ENCODE peak calls at places on chromosomes 3 and 15, in five cellular contexts. One of them, this sample, is unnamed.

GRCh38 chr3:126300761-126301481 is 56.3 kb downstream of the KLF15 start:
- DNase-seq in H9: peak; percentile 24
- DNase-seq in skeletal muscle cell: no peak
- DNase-seq in tibial artery: peak; percentile 85
- DNase-seq in naive thymus-derived CD8-positive, alpha-beta T cell: no peak
- DNase-seq in this sample: peak; percentile 45

GRCh38 chr3:29922990-29923746 is 642.3 kb downstream of the RBMS3 start:
- DNase-seq in H9: no peak
- DNase-seq in skeletal muscle cell: peak; percentile 83
- DNase-seq in tibial artery: no peak
- DNase-seq in naive thymus-derived CD8-positive, alpha-beta T cell: no peak
- DNase-seq in this sample: peak; percentile 88

GRCh38 chr3:192481638-192482037 is 245.7 kb downstream of the FGF12 start:
- DNase-seq in H9: no peak
- DNase-seq in skeletal muscle cell: peak; percentile 81
- DNase-seq in tibial artery: no peak
- DNase-seq in naive thymus-derived CD8-positive, alpha-beta T cell: no peak
- DNase-seq in this sample: no peak

GRCh38 chr3:85821130-85821756 is 862.5 kb downstream of the CADM2 start:
- DNase-seq in H9: peak; percentile 49
- DNase-seq in skeletal muscle cell: no peak
- DNase-seq in tibial artery: no peak
- DNase-seq in naive thymus-derived CD8-positive, alpha-beta T cell: no peak
- DNase-seq in this sample: peak; percentile 64

GRCh38 chr3:27802425-27802824 is 80.3 kb upstream of the EOMES start:
- DNase-seq in H9: no peak
- DNase-seq in skeletal muscle cell: no peak
- DNase-seq in tibial artery: no peak
- DNase-seq in naive thymus-derived CD8-positive, alpha-beta T cell: no peak
- DNase-seq in this sample: no peak

GRCh38 chr15:68629519-68630204 is 50.9 kb downstream of the CORO2B start:
- DNase-seq in H9: no peak
- DNase-seq in skeletal muscle cell: no peak
- DNase-seq in tibial artery: no peak
- DNase-seq in naive thymus-derived CD8-positive, alpha-beta T cell: no peak
- DNase-seq in this sample: no peak

GRCh38 chr3:185989511-185989910 is 51.7 kb upstream of the TRA2B start:
- DNase-seq in H9: no peak
- DNase-seq in skeletal muscle cell: no peak
- DNase-seq in tibial artery: no peak
- DNase-seq in naive thymus-derived CD8-positive, alpha-beta T cell: no peak
- DNase-seq in this sample: peak; percentile 54

GRCh38 chr3:184674626-184675025 is 37.2 kb downstream of the MAGEF1 start:
- DNase-seq in H9: no peak
- DNase-seq in skeletal muscle cell: no peak
- DNase-seq in tibial artery: no peak
- DNase-seq in naive thymus-derived CD8-positive, alpha-beta T cell: no peak
- DNase-seq in this sample: peak; percentile 53

GRCh38 chr3:38136272-38136806 is 588 bp downstream of the ACAA1 start:
- DNase-seq in H9: no peak
- DNase-seq in skeletal muscle cell: no peak
- DNase-seq in tibial artery: no peak
- DNase-seq in naive thymus-derived CD8-positive, alpha-beta T cell: peak; percentile 56
- DNase-seq in this sample: peak; percentile 67

GRCh38 chr3:52290596-52291507 is 3.2 kb downstream of the GLYCTK start:
- DNase-seq in H9: no peak
- DNase-seq in skeletal muscle cell: no peak
- DNase-seq in tibial artery: peak; percentile 56
- DNase-seq in naive thymus-derived CD8-positive, alpha-beta T cell: no peak
- DNase-seq in this sample: peak; percentile 35

GRCh38 chr3:29555590-29555989 is 274.7 kb downstream of the RBMS3 start:
- DNase-seq in H9: no peak
- DNase-seq in skeletal muscle cell: peak; percentile 12
- DNase-seq in tibial artery: no peak
- DNase-seq in naive thymus-derived CD8-positive, alpha-beta T cell: no peak
- DNase-seq in this sample: no peak

GRCh38 chr15:61530769-61531168 is 301.7 kb upstream of the RORA start:
- DNase-seq in H9: peak; percentile 43
- DNase-seq in skeletal muscle cell: no peak
- DNase-seq in tibial artery: no peak
- DNase-seq in naive thymus-derived CD8-positive, alpha-beta T cell: no peak
- DNase-seq in this sample: no peak